ENCODE peak calls at places on chromosomes 13 and 19, in five cellular contexts. A, Z, G, R and T are unnamed samples.

GRCh38 chr19:48443262-48443661 is 2.5 kb upstream of the GRWD1 start:
- DNase-seq in G (no peak), Z (no peak), R (no peak), A (no peak), T (peak)

GRCh38 chr19:1000095-1000494 is at the start of gene GRIN3B:
- DNase-seq in R (peak), Z (peak), G (no peak), A (peak), T (no peak)

GRCh38 chr19:14381689-14382474 is 638 bp downstream of the ADGRE5 start:
- DNase-seq in G (no peak), A (peak), R (no peak), Z (no peak), T (no peak)

GRCh38 chr19:13069415-13070369 is 33.0 kb downstream of the LYL1 start:
- DNase-seq in Z (no peak), A (no peak), G (no peak), R (no peak), T (no peak)

GRCh38 chr19:50933640-50934039 is 19.2 kb downstream of the KLK5 start:
- DNase-seq in G (no peak), A (no peak), R (no peak), Z (no peak), T (no peak)

GRCh38 chr13:97165527-97166425 is 56.4 kb upstream of the MBNL2 start:
- DNase-seq in A (no peak), G (no peak), R (no peak), Z (no peak), T (no peak)

GRCh38 chr13:28268800-28269223 is 130.5 kb downstream of the PAN3 start:
- DNase-seq in G (no peak), A (no peak), R (peak), Z (no peak), T (no peak)

GRCh38 chr19:32914879-32915278 is 45.3 kb upstream of the SLC7A9 start:
- DNase-seq in A (no peak), G (no peak), R (no peak), Z (no peak), T (no peak)

GRCh38 chr19:4103073-4103418 is 20.9 kb downstream of the MAP2K2 start:
- DNase-seq in G (no peak), A (no peak), R (no peak), Z (no peak), T (no peak)

GRCh38 chr13:44667950-44668349 is 91.8 kb upstream of the TSC22D1 start:
- DNase-seq in Z (no peak), R (no peak), A (no peak), G (no peak), T (no peak)

GRCh38 chr19:18202759-18203407 is 959 bp downstream of the RAB3A start:
- DNase-seq in G (no peak), Z (peak), R (no peak), A (no peak), T (peak)

GRCh38 chr13:96500953-96501352 is 411.0 kb downstream of the HS6ST3 start:
- DNase-seq in G (no peak), Z (no peak), R (no peak), A (no peak), T (no peak)

GRCh38 chr13:30124131-30124768 is 183.1 kb downstream of the KATNAL1 start:
- DNase-seq in R (no peak), G (no peak), Z (no peak), A (no peak), T (no peak)

GRCh38 chr13:45142440-45143345 is 22.4 kb downstream of the GTF2F2 start:
- DNase-seq in G (peak), R (no peak), Z (no peak), A (no peak), T (no peak)

GRCh38 chr13:97226013-97226412 is 3.9 kb downstream of the MBNL2 start:
- DNase-seq in Z (no peak), A (no peak), G (no peak), R (no peak), T (no peak)

GRCh38 chr19:6773323-6773931 is 919 bp downstream of the VAV1 start:
- DNase-seq in G (no peak), R (peak), Z (peak), A (peak), T (no peak)

GRCh38 chr13:35964764-35965163 is 166.4 kb downstream of the DCLK1 start:
- DNase-seq in G (no peak), R (no peak), A (no peak), Z (no peak), T (no peak)

GRCh38 chr13:81568824-81569223 is 1227.9 kb upstream of the SPRY2 start:
- DNase-seq in G (no peak), Z (no peak), A (no peak), R (no peak), T (no peak)

GRCh38 chr19:9128171-9128570 is 1.4 kb upstream of the OR7G3 start:
- DNase-seq in G (no peak), R (no peak), A (no peak), Z (no peak), T (no peak)

GRCh38 chr13:32969516-32969941 is 46.7 kb upstream of the KL start:
- DNase-seq in G (no peak), A (no peak), Z (no peak), R (peak), T (peak)

GRCh38 chr13:33730147-33730546 is 87.8 kb upstream of the RFC3 start:
- DNase-seq in R (no peak), G (no peak), A (no peak), Z (no peak), T (no peak)

GRCh38 chr19:45115809-45116615 is 23.0 kb downstream of the PPP1R37 start:
- DNase-seq in R (no peak), Z (no peak), G (no peak), A (no peak), T (no peak)

GRCh38 chr19:17347361-17347760 is 10.0 kb downstream of the GTPBP3 start:
- DNase-seq in A (no peak), G (no peak), R (no peak), Z (no peak), T (no peak)

GRCh38 chr13:77919351-77920294 is 992 bp upstream of the EDNRB start:
- DNase-seq in A (peak), Z (peak), R (no peak), G (no peak), T (no peak)

GRCh38 chr13:48653074-48654054 is at the start of gene CYSLTR2:
- DNase-seq in Z (no peak), R (no peak), G (no peak), A (no peak), T (no peak)

GRCh38 chr19:39098365-39099269 is 14.4 kb downstream of the ACP7 start:
- DNase-seq in G (no peak), Z (no peak), A (no peak), R (no peak), T (no peak)

GRCh38 chr13:63161219-63161618 is 1745.6 kb upstream of the PCDH20 start:
- DNase-seq in Z (no peak), R (no peak), A (no peak), G (no peak), T (no peak)

GRCh38 chr13:32659736-32660135 is 73.5 kb downstream of the PDS5B start:
- DNase-seq in Z (no peak), R (no peak), A (no peak), G (no peak), T (no peak)

GRCh38 chr19:45968626-45969025 is 5.0 kb downstream of the NOVA2 start:
- DNase-seq in G (no peak), Z (no peak), A (no peak), R (no peak), T (no peak)

GRCh38 chr13:67283602-67284001 is 53.5 kb upstream of the PCDH9 start:
- DNase-seq in R (no peak), Z (no peak), G (no peak), A (no peak), T (no peak)

GRCh38 chr13:98839826-98840769 is 87.6 kb upstream of the SLC15A1 start:
- DNase-seq in Z (peak), R (peak), A (peak), G (peak), T (peak)

GRCh38 chr19:11152318-11153062 is 3.1 kb downstream of the SPC24 start:
- DNase-seq in Z (no peak), G (no peak), A (peak), R (no peak), T (no peak)

GRCh38 chr19:34263745-34264237 is 9.4 kb downstream of the GARRE1 start:
- DNase-seq in R (no peak), Z (no peak), G (no peak), A (no peak), T (no peak)